ENCODE peak calls at places on chromosome 10, in four cellular contexts. U, I, L and T are unnamed samples.

GRCh38 chr10:127125331-127125730 is 71.1 kb downstream of the INSYN2A start:
- DNase-seq in L (no peak), I (no peak), U (no peak), T (no peak)

GRCh38 chr10:129390147-129390546 is 76.9 kb upstream of the MGMT start:
- DNase-seq in L (no peak), U (no peak), I (no peak), T (no peak)

GRCh38 chr10:69360485-69361302 is 56.0 kb downstream of the TACR2 start:
- DNase-seq in I (no peak), U (no peak), L (peak; percentile 82), T (peak; percentile 78)

GRCh38 chr10:61757525-61758397 is 95.0 kb downstream of the CABCOCO1 start:
- DNase-seq in I (no peak), U (no peak), L (no peak), T (peak; percentile 93)

GRCh38 chr10:16470747-16471146 is 33.9 kb downstream of the PTER start:
- DNase-seq in I (no peak), L (no peak), U (no peak), T (no peak)

GRCh38 chr10:26292058-26292457 is 75.5 kb downstream of the GAD2 start:
- DNase-seq in U (no peak), L (no peak), I (no peak), T (no peak)

GRCh38 chr10:53765311-53765710 is 992.7 kb upstream of the MBL2 start:
- DNase-seq in I (no peak), U (no peak), L (no peak), T (peak; percentile 42)

GRCh38 chr10:38072552-38072951 is 21.6 kb upstream of the ZNF37A start:
- DNase-seq in I (no peak), L (no peak), U (no peak), T (no peak)

GRCh38 chr10:131569851-131570715 is 258.6 kb upstream of the TCERG1L start:
- DNase-seq in L (no peak), I (no peak), U (no peak), T (no peak)

GRCh38 chr10:47358457-47358856 is 10.3 kb downstream of the RBP3 start:
- DNase-seq in L (no peak), U (no peak), I (no peak), T (no peak)

GRCh38 chr10:71191459-71192113 is 20.8 kb upstream of the UNC5B start:
- DNase-seq in U (no peak), I (no peak), L (no peak), T (no peak)

GRCh38 chr10:109997233-109997632 is 10.6 kb upstream of the ADD3 start:
- DNase-seq in L (no peak), I (no peak), U (no peak), T (no peak)

GRCh38 chr10:60917331-60918280 is 26.4 kb downstream of the RHOBTB1 start:
- DNase-seq in I (no peak), U (no peak), L (no peak), T (peak; percentile 26)

GRCh38 chr10:13414855-13415254 is 66.8 kb upstream of the SEPHS1 start:
- DNase-seq in U (no peak), I (no peak), L (no peak), T (peak; percentile 45)

GRCh38 chr10:74079028-74079913 is 71.4 kb downstream of the AP3M1 start:
- DNase-seq in L (no peak), I (no peak), U (no peak), T (peak; percentile 68)

GRCh38 chr10:114723361-114723760 is 65.3 kb upstream of the ABLIM1 start:
- DNase-seq in L (no peak), I (no peak), U (no peak), T (no peak)

GRCh38 chr10:79188154-79188763 is 119.5 kb downstream of the ZMIZ1 start:
- DNase-seq in U (no peak), L (no peak), I (no peak), T (no peak)

GRCh38 chr10:62885656-62886461 is 69.7 kb upstream of the EGR2 start:
- DNase-seq in U (no peak), L (no peak), I (no peak), T (peak; percentile 20)

GRCh38 chr10:15744217-15744865 is 24.6 kb upstream of the ITGA8 start:
- DNase-seq in I (peak; percentile 41), L (no peak), U (peak; percentile 1), T (peak; percentile 56)

GRCh38 chr10:33559105-33559504 is 224.6 kb upstream of the NRP1 start:
- DNase-seq in L (no peak), U (no peak), I (no peak), T (peak; percentile 21)

GRCh38 chr10:100504101-100504500 is 15.6 kb downstream of the SEC31B start:
- DNase-seq in U (no peak), L (no peak), I (no peak), T (no peak)

GRCh38 chr10:96511044-96511945 is 2.4 kb downstream of the TLL2 start:
- DNase-seq in U (peak; percentile 40), I (peak; percentile 74), L (no peak), T (peak; percentile 33)

GRCh38 chr10:44426247-44427034 is 41.5 kb upstream of the CXCL12 start:
- DNase-seq in U (no peak), L (no peak), I (peak; percentile 5), T (no peak)

GRCh38 chr10:4073912-4074311 is 288.9 kb upstream of the KLF6 start:
- DNase-seq in U (no peak), L (peak; percentile 57), I (no peak), T (peak; percentile 68)

GRCh38 chr10:22427101-22427500 is 81.8 kb downstream of the SPAG6 start:
- DNase-seq in U (no peak), I (no peak), L (no peak), T (peak; percentile 89)

GRCh38 chr10:112601214-112602090 is 154.4 kb downstream of the VTI1A start:
- DNase-seq in I (no peak), U (no peak), L (no peak), T (no peak)

GRCh38 chr10:131858583-131859340 is 42.0 kb upstream of the PPP2R2D start:
- DNase-seq in L (no peak), U (no peak), I (no peak), T (no peak)

GRCh38 chr10:51895209-51895608 is 195.8 kb upstream of the CSTF2T start:
- DNase-seq in U (no peak), I (no peak), L (peak; percentile 49), T (no peak)

GRCh38 chr10:132385721-132386418 is 11.1 kb upstream of the PWWP2B start:
- DNase-seq in L (peak; percentile 35), I (no peak), U (no peak), T (no peak)

GRCh38 chr10:92208736-92209135 is 82.1 kb downstream of the CPEB3 start:
- DNase-seq in U (no peak), I (no peak), L (no peak), T (peak; percentile 43)

GRCh38 chr10:131899116-131899690 is 1.6 kb upstream of the PPP2R2D start:
- DNase-seq in L (no peak), I (no peak), U (no peak), T (no peak)

GRCh38 chr10:62779487-62780248 is 24.9 kb upstream of the ADO start:
- DNase-seq in I (peak; percentile 70), U (no peak), L (no peak), T (peak; percentile 81)

GRCh38 chr10:54653518-54653917 is 147.5 kb downstream of the PCDH15 start:
- DNase-seq in I (no peak), U (no peak), L (no peak), T (no peak)

GRCh38 chr10:13526952-13527863 is 1.6 kb downstream of the BEND7 start:
- DNase-seq in U (no peak), L (no peak), I (no peak), T (peak; percentile 94)

GRCh38 chr10:101485207-101485606 is 102.8 kb downstream of the POLL start:
- DNase-seq in U (no peak), L (no peak), I (no peak), T (no peak)